ENCODE peak calls at places on chromosomes 7 and 10, in ten cellular contexts. Q is heart left ventricle; R is right cardiac atrium; F is neural progenitor cell; J is effector memory CD4-positive, alpha-beta T cell; H is heart right ventricle; K is left ventricle myocardium inferior; X is body of pancreas; E is lower lobe of right lung; G is right lobe of liver. O is an unnamed sample. For H3K4me1, the result is how much of the 10 kb centered on the place peaks cover.

GRCh38 chr10:118868618-118869017 is 113.8 kb upstream of the CACUL1 start:
- DNase-seq in R (no peak), F (no peak), X (no peak), J (no peak), K (no peak), G (no peak), H (no peak), E (no peak), Q (no peak), O (no peak)

GRCh38 chr7:114842551-114843065 is 79.3 kb upstream of the MDFIC start:
- DNase-seq in J (no peak), Q (no peak), F (peak), E (no peak), R (no peak), G (no peak), K (no peak), X (no peak), H (no peak), O (no peak)

GRCh38 chr7:54538122-54538521 is 4.1 kb upstream of the VSTM2A start:
- DNase-seq in Q (no peak), E (no peak), G (no peak), F (no peak), H (no peak), X (no peak), R (no peak), K (no peak), J (no peak), O (no peak)

GRCh38 chr7:142353147-142354058 is 95.5 kb upstream of the PRSS58 start:
- DNase-seq in G (no peak), F (no peak), X (no peak), E (no peak), H (no peak), K (no peak), R (no peak), Q (no peak), J (no peak), O (no peak)

GRCh38 chr7:67407351-67407750 is 410.7 kb downstream of the TYW1 start:
- DNase-seq in F (no peak), Q (no peak), X (no peak), J (no peak), G (no peak), K (no peak), R (no peak), H (no peak), E (no peak), O (no peak)

GRCh38 chr7:92765725-92766124 is 70.6 kb downstream of the CDK6 start:
- DNase-seq in K (no peak), R (no peak), G (no peak), F (no peak), E (no peak), J (no peak), Q (no peak), X (no peak), H (no peak), O (no peak)

GRCh38 chr7:127504715-127505114 is 80.7 kb downstream of the GCC1 start:
- DNase-seq in R (no peak), J (no peak), F (peak), G (no peak), H (no peak), K (peak), E (peak), X (peak), Q (no peak), O (no peak)

GRCh38 chr7:82950436-82950835 is 212.2 kb downstream of the PCLO start:
- DNase-seq in J (no peak), E (no peak), Q (no peak), X (no peak), F (no peak), G (no peak), R (no peak), K (no peak), H (no peak), O (no peak)

GRCh38 chr7:157757211-157757610 is 420.4 kb downstream of the DNAJB6 start:
- DNase-seq in E (no peak), R (peak), Q (no peak), K (no peak), F (no peak), H (no peak), J (no peak), X (peak), G (no peak), O (no peak)

GRCh38 chr7:102860351-102860811 is 52.4 kb upstream of the LRRC17 start:
- DNase-seq in X (no peak), Q (no peak), K (no peak), R (no peak), F (no peak), J (no peak), H (no peak), G (no peak), E (no peak), O (no peak)

GRCh38 chr10:123381271-123381670 is 227.1 kb downstream of the BUB3 start:
- DNase-seq in F (no peak), R (no peak), K (no peak), Q (no peak), G (no peak), X (no peak), E (no peak), H (no peak), J (no peak), O (no peak)

GRCh38 chr7:36185092-36185491 is 32.0 kb downstream of the EEPD1 start:
- DNase-seq in X (no peak), K (no peak), F (no peak), E (no peak), G (no peak), J (no peak), H (no peak), R (no peak), Q (no peak), O (no peak)

GRCh38 chr10:118397391-118397790 is 55.3 kb upstream of the FAM204A start:
- DNase-seq in R (no peak), G (no peak), X (no peak), E (no peak), J (no peak), F (no peak), K (no peak), Q (no peak), H (no peak), O (no peak)

GRCh38 chr10:44339218-44339617 is 45.7 kb downstream of the CXCL12 start:
- DNase-seq in J (no peak), Q (no peak), G (no peak), X (no peak), F (no peak), H (no peak), E (no peak), R (no peak), K (no peak), O (no peak)

GRCh38 chr7:117375380-117375779 is 51.9 kb downstream of the ASZ1 start:
- DNase-seq in K (no peak), E (no peak), H (no peak), J (no peak), X (no peak), G (no peak), F (no peak), Q (no peak), R (no peak), O (no peak)

GRCh38 chr10:90148121-90148855 is 446.9 kb downstream of the KIF20B start:
- DNase-seq in G (no peak), J (no peak), Q (no peak), H (no peak), R (no peak), E (no peak), F (peak), K (no peak), X (no peak), O (no peak)

GRCh38 chr7:99379043-99379577 is 4.6 kb downstream of the ARPC1B start:
- DNase-seq in X (no peak), K (peak), G (peak), H (peak), R (peak), J (peak), F (no peak), E (peak), Q (peak), O (peak)

GRCh38 chr10:74585231-74586087 is 240.9 kb upstream of the KAT6B start:
- DNase-seq in R (no peak), F (peak), X (no peak), K (no peak), G (peak), J (peak), E (no peak), H (no peak), Q (no peak), O (peak)

GRCh38 chr10:127163632-127164031 is 32.8 kb downstream of the INSYN2A start:
- DNase-seq in F (no peak), E (no peak), Q (no peak), R (no peak), K (no peak), X (no peak), H (no peak), J (no peak), G (no peak), O (no peak)

GRCh38 chr10:31723074-31723750 is 205.4 kb downstream of the ARHGAP12 start:
- DNase-seq in J (no peak), Q (no peak), F (no peak), R (no peak), G (no peak), E (no peak), X (no peak), H (no peak), K (no peak), O (no peak)

GRCh38 chr7:126185959-126186580 is 1066.7 kb downstream of the GRM8 start:
- DNase-seq in E (no peak), G (no peak), R (no peak), J (no peak), K (no peak), H (no peak), Q (no peak), F (peak), X (no peak), O (no peak)

GRCh38 chr10:116875897-116876296 is 26.6 kb downstream of the ENO4 start:
- DNase-seq in K (no peak), E (no peak), J (no peak), X (no peak), F (no peak), Q (no peak), G (no peak), R (no peak), H (no peak), O (no peak)

GRCh38 chr7:28013019-28013418 is 167.6 kb downstream of the JAZF1 start:
- DNase-seq in F (no peak), J (no peak), E (no peak), H (no peak), G (no peak), R (no peak), X (no peak), Q (no peak), K (no peak), O (no peak)

GRCh38 chr7:47611045-47611511 is 29.2 kb upstream of the TNS3 start:
- DNase-seq in E (no peak), K (no peak), H (no peak), Q (no peak), G (peak), R (no peak), X (peak), J (no peak), F (no peak), O (no peak)

GRCh38 chr10:124298891-124299290 is 119.8 kb downstream of the OAT start:
- DNase-seq in E (no peak), R (peak), G (peak), J (no peak), Q (no peak), K (no peak), H (no peak), X (no peak), F (no peak), O (no peak)

GRCh38 chr7:74625446-74625845 is 32.1 kb upstream of the GTF2I start:
- DNase-seq in X (no peak), J (no peak), Q (no peak), G (no peak), R (no peak), E (no peak), H (no peak), K (no peak), F (no peak), O (no peak)

GRCh38 chr10:100969175-100970075 is at the start of gene SEMA4G:
- DNase-seq in K (peak), R (peak), Q (peak), E (peak), H (peak), F (peak), J (no peak), X (peak), G (peak), O (peak)

GRCh38 chr10:100970914-100971811 is 1.9 kb downstream of the SEMA4G start:
- DNase-seq in G (peak), R (no peak), J (no peak), H (no peak), K (no peak), X (peak), F (no peak), E (no peak), Q (no peak), O (no peak)

GRCh38 chr10:100972115-100972903 is 3.0 kb downstream of the SEMA4G start:
- DNase-seq in F (no peak), R (no peak), K (no peak), G (peak), Q (no peak), X (no peak), E (no peak), J (no peak), H (no peak), O (no peak)

GRCh38 chr10:100968839-100969174 is 497 bp upstream of the SEMA4G start:
- DNase-seq in F (no peak), K (no peak), Q (no peak), H (no peak), E (no peak), J (no peak), R (no peak), G (no peak), X (no peak), O (no peak)

GRCh38 chr10:100970076-100970913 is 991 bp downstream of the SEMA4G start:
- DNase-seq in J (peak), F (peak), K (no peak), G (peak), Q (no peak), E (no peak), H (no peak), X (peak), R (no peak), O (peak)
- H3K4me3 ChIP-seq in J (peak), F (peak), K (peak), G (peak), Q (peak), E (peak), H (peak), X (peak), R (no peak), O (peak)

GRCh38 chr10:93073539-93074136 is at the start of gene CYP26A1:
- DNase-seq in E (no peak), F (peak), H (no peak), X (no peak), Q (no peak), K (no peak), J (no peak), R (no peak), G (peak), O (no peak)

GRCh38 chr10:93074137-93074596 is 474 bp downstream of the CYP26A1 start:
- DNase-seq in J (no peak), Q (no peak), X (no peak), H (no peak), E (no peak), G (no peak), F (peak), K (no peak), R (no peak), O (no peak)

GRCh38 chr10:93076871-93077270 is 3.2 kb downstream of the CYP26A1 start:
- DNase-seq in X (no peak), Q (no peak), F (no peak), J (no peak), K (no peak), G (no peak), H (no peak), E (no peak), R (no peak), O (no peak)

GRCh38 chr10:93074597-93075368 is 1.1 kb downstream of the CYP26A1 start:
- DNase-seq in E (no peak), R (peak), F (peak), G (no peak), Q (no peak), J (no peak), X (no peak), K (no peak), H (no peak), O (no peak)

DNA sequence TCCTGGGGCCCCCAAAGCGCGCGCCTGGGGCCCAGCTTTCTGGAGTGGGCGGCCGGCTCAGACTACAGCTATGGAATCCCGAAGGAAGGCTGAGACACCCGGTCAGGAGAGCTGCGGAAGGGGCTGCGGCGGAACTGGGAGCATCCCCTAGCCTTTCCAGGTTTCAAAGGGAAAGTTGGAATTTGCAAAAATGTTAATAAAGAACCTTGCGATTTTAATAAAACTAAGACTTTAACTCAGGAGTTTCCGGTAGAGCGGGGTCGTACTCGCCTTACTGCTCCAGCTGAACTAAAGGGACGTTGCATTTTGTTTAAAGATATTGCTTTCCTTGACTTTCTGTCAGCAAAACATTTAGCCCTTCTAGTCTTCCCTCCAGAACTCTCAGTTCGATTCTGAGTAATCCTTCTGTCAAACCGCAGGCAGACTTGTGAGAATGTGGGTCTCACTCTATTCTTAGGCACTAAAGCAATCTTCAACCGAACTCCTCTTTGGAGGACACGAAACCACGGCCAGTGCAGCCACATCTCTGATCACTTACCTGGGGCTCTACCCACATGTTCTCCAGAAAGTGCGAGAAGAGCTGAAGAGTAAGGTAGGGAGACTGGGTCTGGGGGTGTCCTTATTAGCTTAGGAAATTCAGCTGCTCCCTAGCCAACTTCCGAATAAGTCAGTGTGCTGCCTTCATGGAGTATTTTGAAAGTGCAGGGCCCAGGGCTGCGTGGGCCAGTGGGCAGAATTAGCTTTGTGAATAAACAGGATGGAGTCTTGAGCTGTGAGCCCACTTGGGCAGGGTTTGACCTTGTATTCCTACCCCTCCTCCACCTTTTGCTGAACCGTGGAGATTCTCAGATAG is 1.9 kb downstream of the CYP26A1 start:
- DNase-seq in H (no peak), F (peak), E (no peak), G (no peak), R (no peak), X (no peak), J (no peak), Q (no peak), K (no peak), O (no peak)
- H3K4me1 ChIP-seq in H (under half), F (under half), E (under half), G (under half), R (under half), X (under half), J (under half), Q (under half), K (under half), O (under half)

DNA sequence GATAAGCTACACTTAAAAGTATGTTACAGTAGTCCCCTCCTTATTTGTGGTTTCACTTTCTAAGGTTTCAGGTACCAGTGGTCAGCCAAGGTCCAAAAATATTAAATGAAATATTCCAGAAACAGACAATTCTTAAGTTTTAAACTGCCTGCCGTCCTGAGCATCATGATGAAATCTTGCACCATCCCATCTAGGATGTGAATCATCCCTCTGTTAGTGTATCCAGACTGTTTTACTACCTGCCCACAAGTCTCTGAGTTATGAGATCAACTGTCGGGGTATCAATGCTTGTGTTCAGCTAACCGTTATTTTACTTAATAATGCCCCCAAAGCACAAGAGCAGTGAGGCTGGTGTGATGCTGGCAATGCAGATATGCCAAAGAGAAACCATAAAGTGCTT is 11.4 kb downstream of the KDM7A start:
- DNase-seq in X (no peak), K (no peak), G (no peak), Q (no peak), R (no peak), F (no peak), H (no peak), J (no peak), E (no peak), O (no peak)
- H3K4me3 ChIP-seq in X (no peak), K (no peak), G (no peak), Q (no peak), R (no peak), F (no peak), H (no peak), J (no peak), E (no peak), O (no peak)

DNA sequence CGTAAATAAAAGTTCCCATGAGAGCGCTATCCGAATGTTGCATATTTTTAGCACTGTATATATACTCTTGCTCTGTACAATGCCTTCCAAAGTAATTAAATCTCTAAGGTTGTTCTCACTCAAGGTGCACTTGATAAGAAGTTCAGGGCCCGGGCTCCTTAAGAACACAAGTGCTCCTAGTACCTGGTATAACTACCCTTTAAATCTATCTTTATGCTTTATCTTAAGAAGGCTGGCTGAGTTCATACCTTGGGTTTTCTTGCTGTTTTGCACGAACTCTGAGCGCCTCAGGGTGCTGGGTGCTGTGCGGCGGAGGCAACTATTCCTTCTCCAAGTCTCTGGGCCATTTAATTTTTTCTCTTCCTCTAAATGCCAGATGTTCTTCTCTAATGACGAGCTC is 80.4 kb downstream of the DNMBP start:
- DNase-seq in K (no peak), H (no peak), J (no peak), E (no peak), F (no peak), X (no peak), R (no peak), Q (no peak), G (no peak), O (no peak)
- H3K4me1 ChIP-seq in K (under half), H (half or more), J (under half), E (half or more), F (under half), X (under half), R (under half), Q (under half), G (under half), O (under half)

DNA sequence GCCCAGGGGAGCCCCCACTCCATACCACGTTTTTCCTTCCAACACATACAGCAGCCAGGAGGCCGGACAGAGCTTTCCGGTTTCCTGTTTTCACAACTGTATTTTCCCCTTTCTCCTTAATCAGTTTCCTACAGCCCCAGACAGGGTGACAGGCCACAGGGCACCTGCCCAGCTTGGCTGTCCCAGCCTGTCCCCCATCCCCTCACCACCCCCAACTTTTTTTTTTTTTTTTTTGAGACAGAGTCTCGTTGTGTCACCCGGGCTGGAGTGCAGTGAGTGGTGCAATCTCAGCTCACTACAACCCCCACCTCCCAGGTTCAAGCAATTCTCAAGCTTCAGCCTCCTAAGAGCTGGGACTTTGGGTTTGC is 10.3 kb upstream of the HSPB1 start:
- DNase-seq in J (no peak), Q (no peak), G (no peak), X (peak), F (no peak), E (no peak), R (peak), K (no peak), H (no peak), O (no peak)
- H3K4me3 ChIP-seq in J (no peak), Q (peak), G (peak), X (no peak), F (no peak), E (peak), R (peak), K (peak), H (peak), O (no peak)

DNA sequence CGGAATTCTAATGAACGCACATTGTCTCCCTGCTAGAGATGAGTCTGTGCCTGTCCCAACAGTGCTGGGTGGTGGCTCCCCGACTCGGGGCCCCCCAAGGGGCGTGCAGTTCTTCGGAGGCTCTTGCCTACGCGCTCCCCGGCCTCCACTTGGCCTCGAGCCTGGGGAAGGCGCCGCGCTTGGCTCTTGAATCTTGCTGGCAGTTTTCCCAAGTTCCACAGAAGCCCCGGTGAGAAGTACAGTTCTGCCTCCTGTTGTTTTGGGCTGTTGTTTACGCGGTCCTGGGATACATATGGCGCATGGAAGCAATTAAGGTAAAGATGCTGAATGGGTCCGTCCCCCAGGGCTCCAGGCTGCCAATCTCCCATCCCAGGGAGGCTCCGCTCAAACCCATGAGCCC is 32.6 kb upstream of the UNCX start:
- DNase-seq in H (no peak), R (no peak), Q (no peak), F (no peak), E (no peak), K (no peak), X (no peak), J (no peak), G (no peak), O (no peak)
- H3K4me1 ChIP-seq in H (under half), R (under half), Q (under half), F (under half), E (under half), K (under half), X (under half), J (under half), G (under half), O (under half)